ENCODE peak calls at places on chromosomes 7 and 10, in four cellular contexts. One of them, this sample, is unnamed.

GRCh38 chr7:34838329-34838728 is 180.3 kb downstream of the NPSR1 start:
- DNase-seq in A549: no peak
- DNase-seq in psoas muscle: no peak
- DNase-seq in lower lobe of right lung: no peak
- DNase-seq in this sample: no peak

GRCh38 chr7:50512384-50512783 is 52.8 kb downstream of the DDC start:
- DNase-seq in A549: no peak
- DNase-seq in psoas muscle: no peak
- DNase-seq in lower lobe of right lung: no peak
- DNase-seq in this sample: no peak

GRCh38 chr7:155003215-155003999 is 483 bp upstream of the PAXIP1 start:
- DNase-seq in A549: peak
- DNase-seq in psoas muscle: peak
- DNase-seq in lower lobe of right lung: peak
- DNase-seq in this sample: peak

GRCh38 chr7:46291601-46292150 is 370.6 kb upstream of the IGFBP3 start:
- DNase-seq in A549: no peak
- DNase-seq in psoas muscle: no peak
- DNase-seq in lower lobe of right lung: no peak
- DNase-seq in this sample: no peak

GRCh38 chr7:141145630-141145982 is 71.7 kb downstream of the TMEM178B start:
- DNase-seq in A549: no peak
- DNase-seq in psoas muscle: no peak
- DNase-seq in lower lobe of right lung: no peak
- DNase-seq in this sample: no peak

GRCh38 chr7:33152087-33152486 is 22.7 kb downstream of the BBS9 start:
- DNase-seq in A549: no peak
- DNase-seq in psoas muscle: no peak
- DNase-seq in lower lobe of right lung: no peak
- DNase-seq in this sample: no peak

GRCh38 chr10:46536171-46536570 is 20.3 kb downstream of the GPRIN2 start:
- DNase-seq in A549: no peak
- DNase-seq in psoas muscle: peak
- DNase-seq in lower lobe of right lung: peak
- DNase-seq in this sample: no peak

GRCh38 chr10:125823663-125824251 is 411 bp downstream of the BCCIP start:
- DNase-seq in A549: no peak
- DNase-seq in psoas muscle: no peak
- DNase-seq in lower lobe of right lung: no peak
- DNase-seq in this sample: peak

GRCh38 chr7:92567460-92567859 is 22.7 kb downstream of the FAM133B start:
- DNase-seq in A549: no peak
- DNase-seq in psoas muscle: no peak
- DNase-seq in lower lobe of right lung: no peak
- DNase-seq in this sample: no peak

GRCh38 chr10:51960494-51960895 is 261.1 kb upstream of the CSTF2T start:
- DNase-seq in A549: peak
- DNase-seq in psoas muscle: no peak
- DNase-seq in lower lobe of right lung: no peak
- DNase-seq in this sample: no peak

GRCh38 chr10:100192350-100192749 is 6.5 kb upstream of the ERLIN1 start:
- DNase-seq in A549: no peak
- DNase-seq in psoas muscle: no peak
- DNase-seq in lower lobe of right lung: no peak
- DNase-seq in this sample: no peak

GRCh38 chr7:152054377-152055230 is 29.1 kb downstream of the GALNT11 start:
- DNase-seq in A549: no peak
- DNase-seq in psoas muscle: peak
- DNase-seq in lower lobe of right lung: no peak
- DNase-seq in this sample: no peak

GRCh38 chr10:70887804-70888800 is at the start of gene PCBD1:
- DNase-seq in A549: peak
- DNase-seq in psoas muscle: peak
- DNase-seq in lower lobe of right lung: peak
- DNase-seq in this sample: peak

GRCh38 chr7:43639858-43640491 is 57.1 kb downstream of the STK17A start:
- DNase-seq in A549: peak
- DNase-seq in psoas muscle: no peak
- DNase-seq in lower lobe of right lung: peak
- DNase-seq in this sample: no peak
- H3K27ac ChIP-seq in A549: peak
- H3K27ac ChIP-seq in psoas muscle: no peak
- H3K27ac ChIP-seq in lower lobe of right lung: peak
- H3K27ac ChIP-seq in this sample: no peak

GRCh38 chr10:44010873-44011602 is 362.4 kb upstream of the ZNF32 start:
- DNase-seq in A549: no peak
- DNase-seq in psoas muscle: no peak
- DNase-seq in lower lobe of right lung: no peak
- DNase-seq in this sample: no peak
- H3K27ac ChIP-seq in A549: no peak
- H3K27ac ChIP-seq in psoas muscle: no peak
- H3K27ac ChIP-seq in lower lobe of right lung: no peak
- H3K27ac ChIP-seq in this sample: no peak

DNA sequence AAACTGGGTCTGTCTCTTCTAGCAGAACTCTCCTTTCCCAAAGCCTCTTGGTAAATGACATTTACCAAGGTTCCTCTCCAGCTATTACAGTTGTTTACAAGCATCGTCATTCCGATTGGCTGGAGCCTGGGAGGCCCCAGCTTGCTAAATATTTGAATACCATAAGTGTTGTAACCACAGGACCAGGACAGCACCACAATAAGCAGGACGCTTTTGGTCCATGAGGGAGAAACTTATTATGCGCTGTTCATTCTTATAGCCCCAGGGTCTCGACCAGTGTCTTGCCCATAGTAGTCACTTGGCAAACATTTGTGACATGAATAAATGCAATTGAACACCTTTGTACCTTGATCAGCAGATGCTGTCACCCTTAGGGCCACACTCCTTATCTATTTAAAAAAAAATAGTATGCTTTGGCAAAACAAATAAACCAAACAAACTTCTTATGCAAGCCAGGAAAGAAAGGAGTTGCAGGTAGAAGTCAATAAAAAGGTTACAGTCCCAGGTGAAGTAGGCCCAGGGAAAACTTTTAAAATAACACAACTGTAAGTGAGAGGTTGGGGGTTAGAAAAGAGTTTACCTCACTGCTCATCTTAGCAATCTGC is 32.8 kb downstream of the NRAP start:
- DNase-seq in A549: no peak
- DNase-seq in psoas muscle: no peak
- DNase-seq in lower lobe of right lung: no peak
- DNase-seq in this sample: no peak
- H3K27ac ChIP-seq in A549: no peak
- H3K27ac ChIP-seq in psoas muscle: peak
- H3K27ac ChIP-seq in lower lobe of right lung: no peak
- H3K27ac ChIP-seq in this sample: no peak

GRCh38 chr7:116521046-116521664 is 3.7 kb upstream of the CAV1 start:
- DNase-seq in A549: no peak
- DNase-seq in psoas muscle: no peak
- DNase-seq in lower lobe of right lung: no peak
- DNase-seq in this sample: no peak
- H3K27ac ChIP-seq in A549: peak
- H3K27ac ChIP-seq in psoas muscle: no peak
- H3K27ac ChIP-seq in lower lobe of right lung: no peak
- H3K27ac ChIP-seq in this sample: no peak

GRCh38 chr7:130070900-130071622 is 727 bp downstream of the KLHDC10 start:
- DNase-seq in A549: no peak
- DNase-seq in psoas muscle: no peak
- DNase-seq in lower lobe of right lung: no peak
- DNase-seq in this sample: no peak
- H3K27ac ChIP-seq in A549: peak
- H3K27ac ChIP-seq in psoas muscle: peak
- H3K27ac ChIP-seq in lower lobe of right lung: peak
- H3K27ac ChIP-seq in this sample: peak

DNA sequence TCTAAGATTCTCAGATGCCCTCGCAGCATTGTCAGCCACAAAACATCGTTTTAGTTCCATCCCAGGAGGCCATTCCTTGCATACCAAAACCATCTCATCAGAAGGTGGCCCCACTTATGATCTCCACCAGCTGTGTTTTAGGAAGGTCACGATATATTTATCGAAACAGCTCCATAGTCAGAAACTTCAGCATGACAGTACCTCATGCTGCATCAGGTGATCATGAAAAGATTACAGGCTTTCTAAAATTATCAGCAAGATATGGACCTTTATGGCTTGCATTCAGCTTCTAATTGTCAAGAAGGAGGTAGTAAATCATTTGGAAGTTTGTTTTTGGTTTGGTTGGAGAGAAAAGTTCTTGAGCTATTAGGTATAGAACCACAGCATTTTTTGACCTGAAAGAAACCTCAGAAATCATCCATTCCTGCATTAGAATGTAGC is 20.0 kb downstream of the JAZF1 start:
- DNase-seq in A549: no peak
- DNase-seq in psoas muscle: no peak
- DNase-seq in lower lobe of right lung: no peak
- DNase-seq in this sample: no peak
- H3K27ac ChIP-seq in A549: no peak
- H3K27ac ChIP-seq in psoas muscle: no peak
- H3K27ac ChIP-seq in lower lobe of right lung: no peak
- H3K27ac ChIP-seq in this sample: no peak

GRCh38 chr10:95388539-95388938 is 97.7 kb upstream of the PDLIM1 start:
- DNase-seq in A549: peak
- DNase-seq in psoas muscle: no peak
- DNase-seq in lower lobe of right lung: no peak
- DNase-seq in this sample: no peak
- H3K27ac ChIP-seq in A549: no peak
- H3K27ac ChIP-seq in psoas muscle: peak
- H3K27ac ChIP-seq in lower lobe of right lung: peak
- H3K27ac ChIP-seq in this sample: no peak

GRCh38 chr7:30459591-30460245 is 18.9 kb downstream of the NOD1 start:
- DNase-seq in A549: peak
- DNase-seq in psoas muscle: peak
- DNase-seq in lower lobe of right lung: no peak
- DNase-seq in this sample: no peak
- H3K27ac ChIP-seq in A549: peak
- H3K27ac ChIP-seq in psoas muscle: peak
- H3K27ac ChIP-seq in lower lobe of right lung: no peak
- H3K27ac ChIP-seq in this sample: no peak